ENCODE peak calls at places on chromosomes 4 and X, in eight cellular contexts. V is stomach, Q is OCI-LY7, G is WTC11, L is osteocyte, H is neural crest cell, S is GM23338, W is epithelial cell of esophagus. A is an unnamed sample.

GRCh38 chr4:89913623-89914022 is 19.0 kb downstream of the MMRN1 start:
- DNase-seq in H (no peak), V (no peak), S (no peak), G (no peak), W (no peak), L (no peak), Q (no peak), A (no peak)

GRCh38 chr4:165328708-165329107 is 1.2 kb downstream of the MSMO1 start:
- DNase-seq in Q (no peak), H (no peak), G (no peak), V (no peak), L (no peak), S (peak; percentile 2), W (no peak), A (no peak)

GRCh38 chr4:148079945-148080344 is 348.1 kb downstream of the ARHGAP10 start:
- DNase-seq in S (no peak), H (no peak), V (no peak), Q (no peak), W (no peak), G (no peak), L (no peak), A (no peak)

GRCh38 chr4:182760644-182761043 is 156.5 kb downstream of the DCTD start:
- DNase-seq in Q (no peak), S (no peak), W (no peak), G (no peak), H (no peak), L (no peak), V (no peak), A (no peak)

GRCh38 chr4:149555146-149555545 is 260.5 kb downstream of the IQCM start:
- DNase-seq in L (no peak), V (no peak), H (no peak), Q (no peak), S (no peak), G (no peak), W (peak; percentile 52), A (peak; percentile 6)

GRCh38 chrX:33194876-33195433 is 16.4 kb downstream of the DMD start:
- DNase-seq in G (no peak), Q (no peak), L (no peak), S (no peak), H (no peak), W (no peak), V (no peak), A (peak; percentile 53)

GRCh38 chr4:30946288-30946687 is 226.1 kb downstream of the PCDH7 start:
- DNase-seq in V (no peak), G (no peak), L (no peak), Q (no peak), W (no peak), S (no peak), H (no peak), A (no peak)

GRCh38 chr4:65798498-65799127 is 128.3 kb upstream of the EPHA5 start:
- DNase-seq in W (peak; percentile 93), V (no peak), H (no peak), L (no peak), G (no peak), Q (no peak), S (no peak), A (no peak)

GRCh38 chrX:38166478-38167083 is 54.1 kb downstream of the SRPX start:
- DNase-seq in W (peak; percentile 38), G (no peak), H (peak; percentile 5), L (no peak), V (no peak), S (peak; percentile 51), Q (peak; percentile 47), A (peak; percentile 39)

GRCh38 chr4:37890501-37891220 is at the start of gene TBC1D1:
- DNase-seq in W (peak; percentile 10), G (peak; percentile 40), V (peak; percentile 75), Q (peak; percentile 39), H (no peak), S (peak; percentile 37), L (peak; percentile 86), A (no peak)

GRCh38 chrX:107750263-107750662 is 25.3 kb downstream of the TSC22D3 start:
- DNase-seq in G (no peak), S (peak; percentile 39), V (no peak), L (no peak), Q (no peak), W (no peak), H (no peak), A (no peak)

DNA sequence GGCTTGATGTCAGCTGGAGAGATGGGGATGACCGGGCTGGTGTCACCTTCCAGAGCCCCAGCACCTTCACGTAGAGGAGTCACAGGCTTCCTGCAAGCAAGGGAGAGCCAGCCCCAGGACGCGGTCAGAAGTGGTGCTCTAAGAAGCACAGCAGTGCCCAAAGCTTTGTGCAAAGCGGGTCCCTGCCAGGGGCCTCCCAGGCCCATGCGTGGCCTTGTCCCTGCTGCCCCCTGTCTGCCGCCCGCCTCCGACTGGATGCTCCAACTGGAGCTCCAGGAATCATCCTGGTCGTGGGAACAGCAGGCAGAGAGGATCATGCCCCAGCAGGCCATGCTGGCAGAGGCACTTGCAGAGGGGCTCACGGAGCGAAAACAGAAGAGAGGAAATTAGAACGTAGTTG is 40.1 kb upstream of the LRPAP1 start:
- DNase-seq in S (peak; percentile 58), G (peak; percentile 48), V (no peak), L (no peak), W (no peak), Q (no peak), H (no peak), A (no peak)
- TF ChIP-seq CTCF in S (peak; percentile 56), G (no peak), V (no peak), L (no peak), W (no peak), Q (no peak), H (no peak), A (no peak)

GRCh38 chrX:44234541-44234940 is 108.9 kb downstream of the EFHC2 start:
- DNase-seq in H (no peak), G (no peak), S (no peak), W (peak; percentile 51), L (no peak), V (no peak), Q (no peak), A (no peak)
- TF ChIP-seq CTCF in H (no peak), G (no peak), S (no peak), W (no peak), L (no peak), V (no peak), Q (no peak), A (no peak)

DNA sequence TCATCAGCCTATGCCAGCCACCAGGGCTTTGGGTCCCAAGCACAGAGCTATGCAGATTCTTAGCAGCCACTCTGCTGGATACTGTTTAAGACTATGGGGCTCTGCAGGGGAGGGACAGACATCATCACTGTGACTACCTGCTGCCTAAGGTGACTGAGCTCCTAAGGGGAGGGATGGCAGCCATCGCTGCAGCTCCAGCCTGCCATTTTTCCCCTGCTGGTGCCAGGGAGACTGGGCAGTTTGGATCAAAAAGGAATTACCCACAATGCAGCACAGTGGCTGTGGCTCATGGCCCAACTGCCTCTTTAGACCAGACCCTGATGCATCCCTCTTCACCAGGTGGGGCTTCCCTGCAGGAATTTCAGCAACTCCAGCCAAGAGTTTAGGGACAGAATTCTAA is 28.6 kb upstream of the INPP4B start:
- DNase-seq in S (no peak), H (no peak), V (no peak), Q (no peak), G (no peak), L (no peak), W (no peak), A (no peak)
- TF ChIP-seq CTCF in S (no peak), H (no peak), V (no peak), Q (no peak), G (no peak), L (no peak), W (no peak), A (no peak)

GRCh38 chrX:104156630-104157529 is at the start of gene SLC25A53:
- DNase-seq in S (peak; percentile 86), L (peak; percentile 90), G (peak; percentile 76), Q (peak; percentile 87), W (peak; percentile 79), H (peak; percentile 49), V (peak; percentile 75), A (peak; percentile 82)

DNA sequence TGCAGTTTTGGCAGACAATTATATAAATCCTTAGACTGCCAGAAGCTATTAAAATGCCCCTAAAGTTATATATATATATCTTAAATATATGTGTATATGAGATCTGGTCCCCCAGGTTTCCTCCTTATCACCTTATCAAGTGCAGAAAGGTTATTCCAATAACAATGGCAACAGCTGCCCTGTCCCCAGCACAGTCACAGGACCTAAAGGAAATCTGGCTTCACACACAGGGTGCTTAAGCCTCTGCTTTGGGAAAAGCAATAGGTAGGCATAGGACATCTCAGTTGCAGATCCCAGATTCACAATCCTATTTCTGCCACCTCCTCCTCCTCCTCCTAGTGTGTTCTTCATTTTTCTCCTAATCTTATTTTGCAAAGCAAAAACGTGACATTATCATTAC is 5.8 kb downstream of the SLC25A53 start:
- DNase-seq in W (no peak), L (no peak), G (no peak), H (no peak), Q (no peak), S (no peak), V (no peak), A (no peak)
- TF ChIP-seq CTCF in W (no peak), L (no peak), G (no peak), H (no peak), Q (no peak), S (no peak), V (no peak), A (no peak)